ENCODE peak calls at places on chromosomes 16 and 17, in six cellular contexts. A is A549, K is endothelial cell of umbilical vein, P is K562, J is HepG2, W is GM12878. S is an unnamed sample.

GRCh38 chr16:74480150-74481029 is 59.1 kb upstream of the CLEC18B start:
- DNase-seq in A (peak; percentile 89), W (no peak), J (no peak), K (no peak), P (peak; percentile 19), S (no peak)

GRCh38 chr16:89615176-89615575 is 1.7 kb downstream of the DPEP1 start:
- DNase-seq in J (no peak), W (no peak), A (no peak), K (no peak), P (no peak), S (no peak)

GRCh38 chr17:71329310-71330098 is 791.3 kb upstream of the SOX9 start:
- DNase-seq in P (no peak), J (no peak), K (no peak), A (no peak), W (no peak), S (no peak)

GRCh38 chr17:49602783-49603182 is 27.1 kb downstream of the NXPH3 start:
- DNase-seq in A (no peak), J (no peak), P (no peak), W (no peak), K (no peak), S (no peak)

GRCh38 chr17:29095439-29095838 is 52.5 kb downstream of the PIPOX start:
- DNase-seq in P (no peak), K (no peak), W (no peak), J (no peak), A (no peak), S (no peak)

GRCh38 chr17:38864636-38865398 is 5.0 kb upstream of the LASP1 start:
- DNase-seq in P (no peak), K (peak; percentile 34), A (peak; percentile 78), J (peak; percentile 66), W (no peak), S (no peak)

GRCh38 chr17:59370580-59371299 is 39.3 kb downstream of the YPEL2 start:
- DNase-seq in P (no peak), K (peak; percentile 28), A (no peak), J (no peak), W (no peak), S (peak; percentile 37)

GRCh38 chr16:77219437-77219836 is 20.2 kb downstream of the SYCE1L start:
- DNase-seq in K (no peak), W (no peak), J (no peak), A (peak; percentile 66), P (no peak), S (no peak)

DNA sequence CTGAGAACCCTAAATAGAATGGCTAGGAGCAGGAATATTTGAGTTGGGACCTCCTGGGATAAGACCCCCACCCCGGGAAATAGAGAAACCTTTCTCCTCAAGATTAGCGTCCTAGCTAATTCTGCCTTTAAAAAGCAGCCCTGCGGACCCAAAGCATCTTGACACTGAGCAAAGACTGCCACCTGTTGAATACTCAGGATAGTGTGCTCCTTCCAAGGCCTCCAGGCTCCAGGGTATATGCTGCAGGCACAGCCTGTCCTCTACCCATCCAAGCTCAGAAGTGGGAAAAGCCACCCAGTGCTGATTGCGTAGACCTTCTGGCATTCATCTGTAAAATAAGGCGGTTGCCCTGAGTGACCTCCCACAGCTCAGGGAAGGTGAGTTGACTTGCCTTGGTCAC is 456.2 kb upstream of the DYNLRB2 start:
- DNase-seq in W (no peak), P (peak; percentile 43), A (peak; percentile 75), J (peak; percentile 41), K (no peak), S (peak; percentile 48)
- TF ChIP-seq MYC in W (no peak), P (no peak), A (no peak), J (no peak), K (no peak), S (no peak)

DNA sequence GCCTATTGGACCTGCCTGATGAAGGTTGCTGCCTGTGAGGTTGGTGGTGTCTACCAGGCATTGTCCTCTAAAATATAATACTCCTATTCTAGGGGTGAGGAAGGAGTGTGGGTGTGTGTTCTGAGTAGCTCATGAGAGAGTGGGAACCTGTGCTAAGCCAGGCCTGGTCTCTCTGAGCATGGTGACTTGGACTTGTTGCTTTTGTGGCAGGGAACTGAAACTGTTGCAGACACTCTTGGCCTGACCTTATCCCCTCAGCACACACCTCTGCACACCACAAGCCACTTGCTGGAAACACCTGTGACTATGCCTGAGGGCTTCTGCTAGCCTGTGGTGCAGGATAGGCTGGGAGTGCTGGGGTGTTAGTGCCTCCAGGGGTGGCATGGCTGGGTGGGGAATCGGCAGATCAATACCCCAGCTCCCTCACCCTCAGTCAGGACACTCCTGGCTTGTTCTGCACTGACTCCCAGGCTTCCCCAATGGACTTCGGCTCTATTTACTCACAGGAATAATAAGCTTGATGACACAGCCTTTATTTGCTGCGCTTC is 29.9 kb downstream of the PLCG2 start:
- DNase-seq in J (peak; percentile 44), A (no peak), W (peak; percentile 99), P (no peak), K (no peak), S (peak; percentile 58)
- TF ChIP-seq POLR2A in J (no peak), A (no peak), W (peak; percentile 61), P (no peak), K (no peak), S (no peak)

DNA sequence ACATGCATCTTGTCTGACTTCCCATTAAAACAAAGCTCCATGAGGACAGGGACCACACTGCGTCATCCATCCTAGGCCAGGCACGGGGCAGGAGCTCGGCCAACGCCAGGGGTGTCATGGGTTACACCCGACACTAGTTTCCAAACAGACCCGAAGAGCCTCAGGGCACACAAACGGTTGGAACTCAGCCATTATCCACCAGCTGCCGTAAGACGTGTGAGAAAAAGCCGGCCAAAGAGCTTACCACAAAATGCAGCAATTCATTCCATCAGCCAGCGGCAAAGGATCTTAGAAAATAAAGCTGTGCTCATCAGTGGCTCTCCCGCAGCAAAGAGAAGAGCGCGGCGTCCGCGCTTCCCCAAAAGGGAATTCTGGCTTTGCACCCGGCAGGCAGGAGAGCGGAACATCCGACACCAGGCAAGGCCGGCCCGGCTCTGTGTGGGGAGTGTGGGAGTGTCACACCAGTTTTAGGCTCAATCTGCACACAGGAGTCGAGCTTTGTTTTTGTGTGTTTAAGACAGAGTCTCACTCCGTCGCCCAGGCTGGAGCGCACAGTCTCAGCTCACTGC is 1.7 kb downstream of the SLC38A8 start:
- DNase-seq in J (no peak), P (no peak), W (no peak), A (no peak), K (no peak), S (no peak)
- TF ChIP-seq MAX in J (no peak), P (no peak), W (no peak), A (no peak), K (no peak), S (no peak)

GRCh38 chr17:47883589-47884426 is 12.2 kb upstream of the SP2 start:
- DNase-seq in J (no peak), P (no peak), K (no peak), A (no peak), W (no peak), S (no peak)

GRCh38 chr17:47882247-47882646 is 13.8 kb upstream of the SP2 start:
- DNase-seq in P (no peak), J (no peak), A (no peak), W (no peak), K (peak; percentile 38), S (no peak)

GRCh38 chr17:47882695-47883588 is 13.1 kb upstream of the SP2 start:
- DNase-seq in A (no peak), J (no peak), P (no peak), W (no peak), K (no peak), S (no peak)

GRCh38 chr17:47884905-47885735 is 10.9 kb upstream of the SP2 start:
- DNase-seq in P (no peak), A (no peak), W (no peak), K (no peak), J (no peak), S (no peak)

GRCh38 chr17:47884427-47884740 is 11.7 kb upstream of the SP2 start:
- DNase-seq in A (no peak), P (no peak), J (no peak), K (no peak), W (no peak), S (no peak)
- TF ChIP-seq MYC in A (no peak), P (no peak), J (no peak), K (no peak), W (no peak), S (no peak)

DNA sequence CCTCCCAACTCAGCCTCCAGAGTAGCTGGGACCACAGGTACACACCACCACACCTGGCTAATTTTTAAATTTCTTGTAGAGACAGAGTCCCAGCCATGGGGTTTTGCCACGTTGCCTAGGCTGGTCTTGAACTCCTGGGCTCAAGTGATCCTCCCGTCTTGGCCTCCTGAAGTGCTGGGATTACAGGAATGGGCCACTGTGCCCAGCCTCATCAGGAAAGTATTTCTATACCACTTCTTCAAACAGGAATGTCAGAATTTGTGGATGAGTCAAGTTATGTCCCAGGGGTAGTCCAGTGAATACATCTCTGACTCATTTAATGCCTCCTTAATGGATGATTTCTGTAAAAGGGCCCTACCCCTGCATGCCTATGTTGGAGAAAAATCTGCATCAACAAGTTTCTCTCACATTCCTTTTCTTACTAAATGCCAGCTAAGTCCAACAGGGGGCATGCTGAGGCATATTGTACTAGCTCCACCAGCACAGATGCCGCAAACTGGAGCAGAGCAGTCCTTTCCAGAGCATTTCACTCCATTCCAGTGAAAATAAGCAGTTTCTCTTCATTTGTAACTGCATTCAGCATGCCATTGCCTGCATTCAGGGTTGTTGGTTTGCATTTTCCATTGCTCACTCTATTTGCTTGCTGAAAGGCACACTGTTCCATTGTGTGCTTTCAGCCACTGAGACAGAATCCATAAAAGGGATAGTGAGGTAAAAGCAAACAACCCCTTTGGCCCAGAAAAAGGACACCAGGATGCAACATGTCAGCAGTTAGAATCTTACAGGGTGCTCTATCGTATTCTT is 5.3 kb upstream of the CAVIN1 start:
- DNase-seq in A (peak; percentile 97), W (no peak), P (no peak), K (peak; percentile 85), J (peak; percentile 91), S (peak; percentile 66)
- TF ChIP-seq POLR2A in A (no peak), W (no peak), P (no peak), K (no peak), J (no peak), S (no peak)

GRCh38 chr16:69693916-69694315 is 32.4 kb downstream of the NQO1 start:
- DNase-seq in A (no peak), K (no peak), W (no peak), J (no peak), P (no peak), S (no peak)

GRCh38 chr16:69688589-69688988 is 37.8 kb downstream of the NQO1 start:
- DNase-seq in J (no peak), P (no peak), K (no peak), W (no peak), A (no peak), S (no peak)

GRCh38 chr16:69691980-69692911 is 34.1 kb downstream of the NQO1 start:
- DNase-seq in J (no peak), P (no peak), W (peak; percentile 7), K (no peak), A (no peak), S (no peak)
- TF ChIP-seq MAX in J (no peak), P (no peak), W (no peak), K (no peak), A (no peak), S (no peak)

GRCh38 chr16:51722467-51722866 is 571.4 kb upstream of the SALL1 start:
- DNase-seq in P (no peak), K (no peak), A (no peak), W (no peak), J (no peak), S (no peak)
- TF ChIP-seq MYC in P (no peak), K (no peak), A (no peak), W (no peak), J (no peak), S (no peak)